ENCODE peak calls at places on chromosomes 1 and 21, in seven cellular contexts. One of them, this sample, is unnamed.

GRCh38 chr1:58898739-58899580 is 115.1 kb upstream of the JUN start:
- DNase-seq in HS-5: no peak
- DNase-seq in fibroblast of lung: no peak
- DNase-seq in activated naive CD8-positive, alpha-beta T cell treated with anti-CD3 and anti-CD28 coated beads, Interleukin-2, amount 50 U/mL, for 16 hours: no peak
- DNase-seq in progenitor cell of endocrine pancreas: no peak
- DNase-seq in activated effector memory CD4-positive, alpha-beta T cell treated with anti-CD3 and anti-CD28 coated beads, Interleukin-2, amount 50 U/mL, for 16 hours: no peak
- DNase-seq in NCI-H1436: no peak
- DNase-seq in this sample: no peak

GRCh38 chr21:24514081-24514733 is 1093.1 kb downstream of the MRPL39 start:
- DNase-seq in HS-5: peak
- DNase-seq in fibroblast of lung: peak
- DNase-seq in activated naive CD8-positive, alpha-beta T cell treated with anti-CD3 and anti-CD28 coated beads, Interleukin-2, amount 50 U/mL, for 16 hours: no peak
- DNase-seq in progenitor cell of endocrine pancreas: no peak
- DNase-seq in activated effector memory CD4-positive, alpha-beta T cell treated with anti-CD3 and anti-CD28 coated beads, Interleukin-2, amount 50 U/mL, for 16 hours: no peak
- DNase-seq in NCI-H1436: peak
- DNase-seq in this sample: peak

GRCh38 chr1:221101792-221102191 is 222.5 kb downstream of the HLX start:
- DNase-seq in HS-5: peak
- DNase-seq in fibroblast of lung: peak
- DNase-seq in activated naive CD8-positive, alpha-beta T cell treated with anti-CD3 and anti-CD28 coated beads, Interleukin-2, amount 50 U/mL, for 16 hours: no peak
- DNase-seq in progenitor cell of endocrine pancreas: no peak
- DNase-seq in activated effector memory CD4-positive, alpha-beta T cell treated with anti-CD3 and anti-CD28 coated beads, Interleukin-2, amount 50 U/mL, for 16 hours: no peak
- DNase-seq in NCI-H1436: no peak
- DNase-seq in this sample: peak

GRCh38 chr1:41610361-41610760 is 125.9 kb upstream of the EDN2 start:
- DNase-seq in HS-5: no peak
- DNase-seq in fibroblast of lung: no peak
- DNase-seq in activated naive CD8-positive, alpha-beta T cell treated with anti-CD3 and anti-CD28 coated beads, Interleukin-2, amount 50 U/mL, for 16 hours: no peak
- DNase-seq in progenitor cell of endocrine pancreas: no peak
- DNase-seq in activated effector memory CD4-positive, alpha-beta T cell treated with anti-CD3 and anti-CD28 coated beads, Interleukin-2, amount 50 U/mL, for 16 hours: no peak
- DNase-seq in NCI-H1436: no peak
- DNase-seq in this sample: no peak

GRCh38 chr21:15221799-15222386 is 157.1 kb upstream of the NRIP1 start:
- DNase-seq in HS-5: peak
- DNase-seq in fibroblast of lung: peak
- DNase-seq in activated naive CD8-positive, alpha-beta T cell treated with anti-CD3 and anti-CD28 coated beads, Interleukin-2, amount 50 U/mL, for 16 hours: no peak
- DNase-seq in progenitor cell of endocrine pancreas: no peak
- DNase-seq in activated effector memory CD4-positive, alpha-beta T cell treated with anti-CD3 and anti-CD28 coated beads, Interleukin-2, amount 50 U/mL, for 16 hours: no peak
- DNase-seq in NCI-H1436: no peak
- DNase-seq in this sample: no peak

GRCh38 chr1:32180186-32181060 is 948 bp downstream of the TXLNA start:
- DNase-seq in HS-5: no peak
- DNase-seq in fibroblast of lung: peak
- DNase-seq in activated naive CD8-positive, alpha-beta T cell treated with anti-CD3 and anti-CD28 coated beads, Interleukin-2, amount 50 U/mL, for 16 hours: no peak
- DNase-seq in progenitor cell of endocrine pancreas: no peak
- DNase-seq in activated effector memory CD4-positive, alpha-beta T cell treated with anti-CD3 and anti-CD28 coated beads, Interleukin-2, amount 50 U/mL, for 16 hours: peak
- DNase-seq in NCI-H1436: no peak
- DNase-seq in this sample: peak

GRCh38 chr1:225981714-225982113 is 17.4 kb downstream of the SDE2 start:
- DNase-seq in HS-5: no peak
- DNase-seq in fibroblast of lung: no peak
- DNase-seq in activated naive CD8-positive, alpha-beta T cell treated with anti-CD3 and anti-CD28 coated beads, Interleukin-2, amount 50 U/mL, for 16 hours: no peak
- DNase-seq in progenitor cell of endocrine pancreas: no peak
- DNase-seq in activated effector memory CD4-positive, alpha-beta T cell treated with anti-CD3 and anti-CD28 coated beads, Interleukin-2, amount 50 U/mL, for 16 hours: no peak
- DNase-seq in NCI-H1436: no peak
- DNase-seq in this sample: no peak

GRCh38 chr1:215651867-215652266 is 84.8 kb downstream of the KCTD3 start:
- DNase-seq in HS-5: no peak
- DNase-seq in fibroblast of lung: no peak
- DNase-seq in activated naive CD8-positive, alpha-beta T cell treated with anti-CD3 and anti-CD28 coated beads, Interleukin-2, amount 50 U/mL, for 16 hours: no peak
- DNase-seq in progenitor cell of endocrine pancreas: no peak
- DNase-seq in activated effector memory CD4-positive, alpha-beta T cell treated with anti-CD3 and anti-CD28 coated beads, Interleukin-2, amount 50 U/mL, for 16 hours: no peak
- DNase-seq in NCI-H1436: no peak
- DNase-seq in this sample: no peak

GRCh38 chr1:33383974-33384767 is 46.7 kb downstream of the PHC2 start:
- DNase-seq in HS-5: no peak
- DNase-seq in fibroblast of lung: peak
- DNase-seq in activated naive CD8-positive, alpha-beta T cell treated with anti-CD3 and anti-CD28 coated beads, Interleukin-2, amount 50 U/mL, for 16 hours: no peak
- DNase-seq in progenitor cell of endocrine pancreas: no peak
- DNase-seq in activated effector memory CD4-positive, alpha-beta T cell treated with anti-CD3 and anti-CD28 coated beads, Interleukin-2, amount 50 U/mL, for 16 hours: no peak
- DNase-seq in NCI-H1436: no peak
- DNase-seq in this sample: no peak

GRCh38 chr1:232950919-232951579 is 638 bp downstream of the NTPCR start:
- DNase-seq in HS-5: no peak
- DNase-seq in fibroblast of lung: no peak
- DNase-seq in activated naive CD8-positive, alpha-beta T cell treated with anti-CD3 and anti-CD28 coated beads, Interleukin-2, amount 50 U/mL, for 16 hours: no peak
- DNase-seq in progenitor cell of endocrine pancreas: no peak
- DNase-seq in activated effector memory CD4-positive, alpha-beta T cell treated with anti-CD3 and anti-CD28 coated beads, Interleukin-2, amount 50 U/mL, for 16 hours: peak
- DNase-seq in NCI-H1436: no peak
- DNase-seq in this sample: peak

GRCh38 chr1:114756949-114757454 is 782 bp downstream of the CSDE1 start:
- DNase-seq in HS-5: peak
- DNase-seq in fibroblast of lung: peak
- DNase-seq in activated naive CD8-positive, alpha-beta T cell treated with anti-CD3 and anti-CD28 coated beads, Interleukin-2, amount 50 U/mL, for 16 hours: no peak
- DNase-seq in progenitor cell of endocrine pancreas: peak
- DNase-seq in activated effector memory CD4-positive, alpha-beta T cell treated with anti-CD3 and anti-CD28 coated beads, Interleukin-2, amount 50 U/mL, for 16 hours: no peak
- DNase-seq in NCI-H1436: no peak
- DNase-seq in this sample: no peak

GRCh38 chr21:35635261-35635660 is 425.1 kb downstream of the SETD4 start:
- DNase-seq in HS-5: peak
- DNase-seq in fibroblast of lung: peak
- DNase-seq in activated naive CD8-positive, alpha-beta T cell treated with anti-CD3 and anti-CD28 coated beads, Interleukin-2, amount 50 U/mL, for 16 hours: no peak
- DNase-seq in progenitor cell of endocrine pancreas: no peak
- DNase-seq in activated effector memory CD4-positive, alpha-beta T cell treated with anti-CD3 and anti-CD28 coated beads, Interleukin-2, amount 50 U/mL, for 16 hours: no peak
- DNase-seq in NCI-H1436: no peak
- DNase-seq in this sample: no peak

GRCh38 chr21:20739421-20739820 is 258.8 kb upstream of the NCAM2 start:
- DNase-seq in HS-5: no peak
- DNase-seq in fibroblast of lung: no peak
- DNase-seq in activated naive CD8-positive, alpha-beta T cell treated with anti-CD3 and anti-CD28 coated beads, Interleukin-2, amount 50 U/mL, for 16 hours: no peak
- DNase-seq in progenitor cell of endocrine pancreas: no peak
- DNase-seq in activated effector memory CD4-positive, alpha-beta T cell treated with anti-CD3 and anti-CD28 coated beads, Interleukin-2, amount 50 U/mL, for 16 hours: no peak
- DNase-seq in NCI-H1436: no peak
- DNase-seq in this sample: no peak

GRCh38 chr21:34704119-34704518 is 35.3 kb downstream of the CLIC6 start:
- DNase-seq in HS-5: no peak
- DNase-seq in fibroblast of lung: peak
- DNase-seq in activated naive CD8-positive, alpha-beta T cell treated with anti-CD3 and anti-CD28 coated beads, Interleukin-2, amount 50 U/mL, for 16 hours: no peak
- DNase-seq in progenitor cell of endocrine pancreas: no peak
- DNase-seq in activated effector memory CD4-positive, alpha-beta T cell treated with anti-CD3 and anti-CD28 coated beads, Interleukin-2, amount 50 U/mL, for 16 hours: no peak
- DNase-seq in NCI-H1436: no peak
- DNase-seq in this sample: no peak

GRCh38 chr1:38559180-38559874 is 300.2 kb downstream of the RRAGC start:
- DNase-seq in HS-5: no peak
- DNase-seq in fibroblast of lung: no peak
- DNase-seq in activated naive CD8-positive, alpha-beta T cell treated with anti-CD3 and anti-CD28 coated beads, Interleukin-2, amount 50 U/mL, for 16 hours: peak
- DNase-seq in progenitor cell of endocrine pancreas: no peak
- DNase-seq in activated effector memory CD4-positive, alpha-beta T cell treated with anti-CD3 and anti-CD28 coated beads, Interleukin-2, amount 50 U/mL, for 16 hours: peak
- DNase-seq in NCI-H1436: no peak
- DNase-seq in this sample: no peak

GRCh38 chr1:243254233-243254926 is 701 bp downstream of the CEP170 start:
- DNase-seq in HS-5: no peak
- DNase-seq in fibroblast of lung: peak
- DNase-seq in activated naive CD8-positive, alpha-beta T cell treated with anti-CD3 and anti-CD28 coated beads, Interleukin-2, amount 50 U/mL, for 16 hours: peak
- DNase-seq in progenitor cell of endocrine pancreas: peak
- DNase-seq in activated effector memory CD4-positive, alpha-beta T cell treated with anti-CD3 and anti-CD28 coated beads, Interleukin-2, amount 50 U/mL, for 16 hours: peak
- DNase-seq in NCI-H1436: peak
- DNase-seq in this sample: peak

GRCh38 chr1:28860332-28861073 is 48.5 kb downstream of the OPRD1 start:
- DNase-seq in HS-5: no peak
- DNase-seq in fibroblast of lung: no peak
- DNase-seq in activated naive CD8-positive, alpha-beta T cell treated with anti-CD3 and anti-CD28 coated beads, Interleukin-2, amount 50 U/mL, for 16 hours: no peak
- DNase-seq in progenitor cell of endocrine pancreas: no peak
- DNase-seq in activated effector memory CD4-positive, alpha-beta T cell treated with anti-CD3 and anti-CD28 coated beads, Interleukin-2, amount 50 U/mL, for 16 hours: no peak
- DNase-seq in NCI-H1436: no peak
- DNase-seq in this sample: peak

GRCh38 chr21:42120056-42120903 is 49.2 kb downstream of the UMODL1 start:
- DNase-seq in HS-5: no peak
- DNase-seq in fibroblast of lung: no peak
- DNase-seq in activated naive CD8-positive, alpha-beta T cell treated with anti-CD3 and anti-CD28 coated beads, Interleukin-2, amount 50 U/mL, for 16 hours: no peak
- DNase-seq in progenitor cell of endocrine pancreas: no peak
- DNase-seq in activated effector memory CD4-positive, alpha-beta T cell treated with anti-CD3 and anti-CD28 coated beads, Interleukin-2, amount 50 U/mL, for 16 hours: no peak
- DNase-seq in NCI-H1436: peak
- DNase-seq in this sample: no peak

This sample was measured in NCI-H446.